ENCODE peak calls at places on chromosomes 1 and 21, in eight cellular contexts. N, M, I, P, K, Q, B and U are unnamed samples.

GRCh38 chr1:145690587-145691558 is 16.3 kb downstream of the PDZK1 start:
- DNase-seq in K (peak), I (no peak), N (no peak), M (peak), Q (peak), B (peak), P (peak), U (no peak)

GRCh38 chr1:24987875-24988559 is 57.9 kb upstream of the RUNX3 start:
- DNase-seq in M (no peak), K (no peak), P (no peak), N (no peak), B (no peak), Q (peak), I (no peak), U (no peak)

GRCh38 chr1:34901919-34902318 is 27.5 kb downstream of the DLGAP3 start:
- DNase-seq in I (no peak), P (no peak), B (no peak), Q (no peak), M (peak), K (no peak), N (no peak), U (no peak)

GRCh38 chr1:37073752-37074151 is 39.4 kb upstream of the GRIK3 start:
- DNase-seq in B (no peak), N (no peak), P (no peak), M (no peak), I (no peak), Q (no peak), K (no peak), U (no peak)

GRCh38 chr1:2847086-2847850 is 45.8 kb upstream of the TTC34 start:
- DNase-seq in M (no peak), B (no peak), N (no peak), I (no peak), Q (no peak), K (no peak), P (no peak), U (no peak)

GRCh38 chr1:4346141-4346540 is 308.3 kb upstream of the AJAP1 start:
- DNase-seq in Q (no peak), I (no peak), B (no peak), K (no peak), P (no peak), M (no peak), N (no peak), U (no peak)

GRCh38 chr1:76576876-76577817 is 290.1 kb upstream of the ST6GALNAC5 start:
- DNase-seq in B (no peak), Q (no peak), N (no peak), P (no peak), I (no peak), M (no peak), K (no peak), U (no peak)

GRCh38 chr1:100924212-100924611 is 28.3 kb downstream of the SLC30A7 start:
- DNase-seq in P (peak), N (no peak), I (no peak), M (no peak), Q (peak), B (peak), K (no peak), U (no peak)

GRCh38 chr1:245310605-245311531 is 156.1 kb downstream of the KIF26B start:
- DNase-seq in N (peak), B (peak), Q (peak), P (peak), K (peak), M (peak), I (no peak), U (peak)

GRCh38 chr1:2204384-2205190 is 10.0 kb upstream of the FAAP20 start:
- DNase-seq in I (no peak), M (peak), K (peak), Q (no peak), B (peak), P (peak), N (peak), U (peak)

DNA sequence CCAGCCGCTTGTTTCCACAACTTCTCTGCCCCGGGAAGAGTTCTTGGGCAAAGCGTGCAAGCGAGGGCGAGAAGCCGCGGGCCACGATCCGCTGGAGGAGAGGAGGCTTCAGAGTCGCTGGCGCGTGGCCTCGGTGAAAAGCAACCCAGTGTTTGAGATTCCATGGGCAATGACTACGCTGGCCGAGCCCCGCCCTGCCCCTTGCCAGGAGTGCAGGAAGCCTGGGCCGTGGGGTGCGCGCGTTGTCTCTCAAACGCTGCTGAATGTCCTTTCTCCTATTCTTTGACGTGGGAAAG is 27.5 kb downstream of the TRIM11 start:
- DNase-seq in K (peak), Q (peak), B (no peak), I (no peak), P (peak), M (peak), N (peak), U (no peak)
- TF ChIP-seq CTCF in K (no peak), Q (no peak), B (no peak), I (no peak), P (no peak), M (no peak), N (no peak), U (no peak)

GRCh38 chr21:42913461-42913860 is 12.0 kb downstream of the ERVH48-1 start:
- DNase-seq in M (no peak), K (peak), I (no peak), N (no peak), Q (no peak), B (no peak), P (peak), U (no peak)
- TF ChIP-seq CTCF in M (no peak), K (no peak), I (no peak), N (no peak), Q (no peak), B (no peak), P (no peak), U (no peak)

GRCh38 chr1:191831572-191831971 is 326.7 kb upstream of the RGS18 start:
- DNase-seq in N (no peak), M (no peak), P (no peak), Q (no peak), K (no peak), I (peak), B (peak), U (no peak)
- TF ChIP-seq CTCF in N (no peak), M (peak), P (no peak), Q (no peak), K (no peak), I (no peak), B (peak), U (no peak)

DNA sequence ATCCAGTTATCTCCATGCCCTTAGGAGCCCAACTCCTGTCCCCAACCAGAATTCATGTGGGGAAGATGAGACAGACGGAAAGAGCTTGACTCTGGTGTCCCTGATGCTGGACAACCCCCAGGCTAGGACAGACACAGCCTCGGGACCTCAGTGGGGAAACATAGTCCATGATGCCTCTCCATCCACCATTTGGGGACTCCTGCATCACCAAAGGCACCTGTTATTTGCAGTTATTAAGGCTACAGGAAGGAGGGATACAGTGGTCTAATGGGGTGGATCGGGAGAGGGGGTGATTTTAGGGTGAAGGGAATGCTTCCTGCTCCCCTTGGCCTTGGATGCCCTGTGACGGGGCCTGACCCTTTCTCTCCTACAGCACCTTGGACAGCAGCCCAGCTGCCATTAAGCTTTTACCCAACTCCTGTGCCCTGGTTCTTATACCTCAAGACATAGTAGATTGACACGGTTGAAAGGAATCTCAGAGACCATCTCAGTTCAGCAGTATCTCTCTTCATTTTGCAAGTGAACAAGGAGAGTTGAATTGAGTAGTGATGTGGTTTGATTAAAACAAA is 111.6 kb downstream of the MATN1 start:
- DNase-seq in Q (no peak), N (peak), I (no peak), P (no peak), B (no peak), K (no peak), M (peak), U (no peak)
- TF ChIP-seq CTCF in Q (no peak), N (no peak), I (no peak), P (no peak), B (no peak), K (no peak), M (no peak), U (no peak)

GRCh38 chr1:209534496-209535250 is 48.8 kb upstream of the CAMK1G start:
- DNase-seq in I (peak), K (no peak), M (peak), P (no peak), N (no peak), Q (no peak), B (no peak), U (no peak)
- TF ChIP-seq CTCF in I (peak), K (no peak), M (peak), P (no peak), N (no peak), Q (no peak), B (no peak), U (no peak)

DNA sequence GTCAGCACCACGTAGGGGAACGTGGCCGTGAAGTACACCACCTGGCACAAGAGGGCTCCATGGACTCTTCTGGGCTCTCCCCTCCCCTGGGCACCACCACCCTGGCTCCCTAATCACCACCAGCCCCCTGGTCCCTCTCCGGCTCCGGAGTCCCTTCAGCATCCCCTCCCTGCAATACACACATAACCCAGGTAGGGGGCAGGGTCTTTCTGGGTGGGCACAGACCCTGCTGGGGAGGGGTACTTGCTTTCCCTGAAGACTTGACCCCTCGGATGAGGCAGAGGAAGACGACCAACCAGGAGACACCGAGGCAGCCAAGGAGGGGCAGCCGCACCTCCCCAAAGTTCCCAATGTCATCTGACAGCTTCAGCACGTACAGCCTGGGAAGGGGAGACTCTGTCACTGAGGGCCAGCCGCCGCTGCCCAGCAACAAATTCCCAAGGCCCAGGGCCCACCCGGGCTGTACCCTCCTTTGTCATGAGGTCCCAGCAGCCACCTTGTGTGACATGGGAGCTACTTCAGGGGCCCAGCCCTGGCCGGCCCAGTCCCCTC is 11.3 kb downstream of the CCDC24 start:
- DNase-seq in Q (no peak), I (no peak), M (peak), N (no peak), K (no peak), B (no peak), P (no peak), U (no peak)
- TF ChIP-seq CTCF in Q (peak), I (no peak), M (peak), N (no peak), K (peak), B (peak), P (peak), U (peak)

GRCh38 chr1:151540982-151541377 is 871 bp downstream of the TUFT1 start:
- DNase-seq in I (no peak), M (peak), K (no peak), P (no peak), Q (no peak), B (no peak), N (peak), U (peak)
- TF ChIP-seq CTCF in I (no peak), M (peak), K (no peak), P (no peak), Q (no peak), B (no peak), N (no peak), U (no peak)

GRCh38 chr1:28087614-28088167 is 719 bp downstream of the EYA3 start:
- DNase-seq in Q (peak), K (peak), M (peak), I (no peak), P (peak), B (peak), N (peak), U (peak)
- TF ChIP-seq CTCF in Q (peak), K (peak), M (peak), I (peak), P (no peak), B (peak), N (no peak), U (no peak)

GRCh38 chr21:32727728-32728454 is at the start of gene SYNJ1:
- DNase-seq in M (peak), B (peak), I (peak), N (peak), K (peak), Q (peak), P (peak), U (peak)
- TF ChIP-seq CTCF in M (peak), B (no peak), I (no peak), N (no peak), K (no peak), Q (no peak), P (no peak), U (no peak)